ENCODE peak calls at places on chromosome 2, in seven cellular contexts. W is left lobe of liver, Y is heart right ventricle, A is gastroesophageal sphincter, Z is aorta, P is natural killer cell, J is upper lobe of right lung. N is an unnamed sample.

GRCh38 chr2:88950010-88950409 is 258.5 kb downstream of the RPIA start:
- ATAC-seq in W (no peak), Y (no peak), A (no peak), Z (no peak), P (no peak), J (no peak), N (no peak)

GRCh38 chr2:239913632-239914417 is 111.3 kb downstream of the NDUFA10 start:
- ATAC-seq in W (no peak), Y (no peak), A (peak), Z (no peak), P (no peak), J (no peak), N (no peak)

GRCh38 chr2:3200420-3200939 is 177.1 kb downstream of the EIPR1 start:
- ATAC-seq in W (no peak), Y (peak), A (no peak), Z (no peak), P (no peak), J (no peak), N (no peak)

GRCh38 chr2:100213595-100213994 is 71.2 kb upstream of the AFF3 start:
- ATAC-seq in W (peak), Y (peak), A (peak), Z (peak), P (no peak), J (peak), N (no peak)

GRCh38 chr2:1686784-1687105 is 57.6 kb downstream of the PXDN start:
- ATAC-seq in W (peak), Y (no peak), A (no peak), Z (no peak), P (no peak), J (no peak), N (no peak)

GRCh38 chr2:158204741-158205165 is 103.1 kb downstream of the UPP2 start:
- ATAC-seq in W (no peak), Y (no peak), A (no peak), Z (no peak), P (no peak), J (no peak), N (peak)

GRCh38 chr2:5576015-5576414 is 116.2 kb upstream of the SOX11 start:
- ATAC-seq in W (no peak), Y (no peak), A (no peak), Z (no peak), P (no peak), J (no peak), N (no peak)

GRCh38 chr2:109215866-109216265 is 86.9 kb downstream of the SH3RF3 start:
- ATAC-seq in W (no peak), Y (no peak), A (no peak), Z (no peak), P (no peak), J (no peak), N (no peak)